ENCODE peak calls at places on chromosome 13, in ten cellular contexts. V, X, K, D, Z, Q, C, E, F and W are unnamed samples.

GRCh38 chr13:23384111-23384510 is 49.4 kb downstream of the SACS start:
- DNase-seq in V (no peak), X (no peak), K (no peak), D (no peak), Z (no peak), Q (no peak), C (no peak), E (no peak), F (no peak), W (no peak)

GRCh38 chr13:32838985-32839384 is 177.2 kb upstream of the KL start:
- DNase-seq in V (no peak), X (no peak), K (peak; percentile 24), D (no peak), Z (no peak), Q (no peak), C (no peak), E (no peak), F (no peak), W (no peak)

GRCh38 chr13:105343134-105343806 is 1192.2 kb downstream of the EFNB2 start:
- DNase-seq in V (no peak), X (no peak), K (no peak), D (no peak), Z (no peak), Q (no peak), C (peak; percentile 13), E (no peak), F (no peak), W (no peak)

GRCh38 chr13:27868639-27869435 is 51.0 kb upstream of the PDX1 start:
- DNase-seq in V (no peak), X (peak; percentile 7), K (no peak), D (no peak), Z (no peak), Q (no peak), C (peak; percentile 29), E (no peak), F (no peak), W (no peak)

GRCh38 chr13:87376081-87376480 is 295.1 kb upstream of the SLITRK5 start:
- DNase-seq in V (no peak), X (no peak), K (no peak), D (no peak), Z (no peak), Q (no peak), C (no peak), E (no peak), F (no peak), W (no peak)

GRCh38 chr13:101529419-101529818 is 76.9 kb downstream of the ITGBL1 start:
- DNase-seq in V (no peak), X (no peak), K (no peak), D (no peak), Z (peak; percentile 54), Q (no peak), C (no peak), E (peak; percentile 37), F (no peak), W (peak; percentile 54)

GRCh38 chr13:38180670-38181069 is 169.0 kb upstream of the UFM1 start:
- DNase-seq in V (no peak), X (no peak), K (no peak), D (no peak), Z (no peak), Q (no peak), C (no peak), E (no peak), F (no peak), W (no peak)

GRCh38 chr13:103876571-103876970 is 810.4 kb upstream of the SLC10A2 start:
- DNase-seq in V (no peak), X (no peak), K (no peak), D (no peak), Z (no peak), Q (no peak), C (no peak), E (no peak), F (no peak), W (no peak)

GRCh38 chr13:22944378-22944777 is 236.4 kb upstream of the SGCG start:
- DNase-seq in V (no peak), X (no peak), K (no peak), D (no peak), Z (no peak), Q (no peak), C (no peak), E (no peak), F (no peak), W (no peak)

GRCh38 chr13:20451397-20451796 is 74.3 kb downstream of the CRYL1 start:
- DNase-seq in V (no peak), X (no peak), K (no peak), D (no peak), Z (no peak), Q (no peak), C (no peak), E (no peak), F (no peak), W (no peak)

GRCh38 chr13:38566526-38566925 is 120.4 kb upstream of the FREM2 start:
- DNase-seq in V (no peak), X (no peak), K (no peak), D (no peak), Z (no peak), Q (no peak), C (no peak), E (no peak), F (no peak), W (no peak)

GRCh38 chr13:83516781-83517180 is 365.5 kb downstream of the SLITRK1 start:
- DNase-seq in V (no peak), X (no peak), K (no peak), D (no peak), Z (no peak), Q (no peak), C (no peak), E (no peak), F (no peak), W (no peak)

GRCh38 chr13:83515267-83515666 is 367.0 kb downstream of the SLITRK1 start:
- DNase-seq in V (no peak), X (no peak), K (no peak), D (no peak), Z (no peak), Q (no peak), C (no peak), E (no peak), F (no peak), W (no peak)
- TF ChIP-seq POLR2A in V (no peak), X (no peak), K (no peak), D (no peak), Z (no peak), Q (no peak), C (no peak), E (no peak), F (no peak), W (no peak)

DNA sequence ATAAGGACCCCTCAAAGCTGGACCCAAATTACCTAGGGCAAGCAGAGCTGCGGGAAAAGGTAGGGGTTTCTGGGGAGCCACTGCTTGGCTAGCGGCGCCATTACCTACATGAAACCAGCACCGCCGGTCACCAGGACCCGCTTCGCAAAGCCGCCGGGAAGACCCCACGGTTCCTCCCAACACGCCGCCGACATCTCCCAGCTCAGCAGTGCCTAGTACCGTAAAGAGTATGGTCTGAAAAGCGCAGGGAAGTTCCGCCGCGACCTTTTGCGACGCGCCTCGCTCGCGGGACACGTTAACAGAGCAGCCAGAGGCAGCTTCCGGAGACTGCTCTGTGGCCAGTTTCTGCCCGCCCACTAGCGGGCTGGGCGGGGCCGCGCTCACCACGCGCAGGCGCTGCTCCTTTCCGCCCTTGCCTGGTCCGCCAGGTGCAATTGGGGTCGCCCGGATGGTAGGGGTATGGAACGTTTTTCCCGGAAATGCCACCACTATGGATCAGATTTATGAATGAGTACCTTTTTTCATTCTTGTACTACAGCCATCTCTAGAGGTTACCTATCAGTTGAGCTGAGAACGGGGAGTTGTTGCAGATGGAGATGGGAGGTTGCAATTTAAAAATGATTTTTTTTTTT is at the start of gene TGDS:
- DNase-seq in V (peak; percentile 93), X (peak; percentile 88), K (peak; percentile 87), D (peak; percentile 88), Z (peak; percentile 77), Q (peak; percentile 94), C (peak; percentile 85), E (peak; percentile 74), F (peak; percentile 95), W (peak; percentile 95)
- TF ChIP-seq POLR2A in V (peak; percentile 66), X (peak; percentile 94), K (peak; percentile 94), D (no peak), Z (peak; percentile 72), Q (peak; percentile 61), C (peak; percentile 93), E (peak; percentile 76), F (peak; percentile 17), W (peak; percentile 94)

GRCh38 chr13:111179908-111180756 is 65.0 kb downstream of the ARHGEF7 start:
- DNase-seq in V (no peak), X (no peak), K (no peak), D (no peak), Z (no peak), Q (no peak), C (no peak), E (no peak), F (no peak), W (no peak)
- TF ChIP-seq POLR2A in V (no peak), X (no peak), K (no peak), D (no peak), Z (no peak), Q (no peak), C (no peak), E (no peak), F (no peak), W (no peak)

GRCh38 chr13:21606251-21606650 is 2.3 kb upstream of the MICU2 start:
- DNase-seq in V (no peak), X (no peak), K (no peak), D (no peak), Z (no peak), Q (no peak), C (no peak), E (no peak), F (no peak), W (no peak)

GRCh38 chr13:21606781-21607180 is 2.8 kb upstream of the MICU2 start:
- DNase-seq in V (no peak), X (no peak), K (no peak), D (no peak), Z (no peak), Q (no peak), C (no peak), E (no peak), F (no peak), W (no peak)

GRCh38 chr13:21608961-21609360 is 5.0 kb upstream of the MICU2 start:
- DNase-seq in V (no peak), X (no peak), K (no peak), D (no peak), Z (no peak), Q (no peak), C (no peak), E (no peak), F (no peak), W (no peak)

DNA sequence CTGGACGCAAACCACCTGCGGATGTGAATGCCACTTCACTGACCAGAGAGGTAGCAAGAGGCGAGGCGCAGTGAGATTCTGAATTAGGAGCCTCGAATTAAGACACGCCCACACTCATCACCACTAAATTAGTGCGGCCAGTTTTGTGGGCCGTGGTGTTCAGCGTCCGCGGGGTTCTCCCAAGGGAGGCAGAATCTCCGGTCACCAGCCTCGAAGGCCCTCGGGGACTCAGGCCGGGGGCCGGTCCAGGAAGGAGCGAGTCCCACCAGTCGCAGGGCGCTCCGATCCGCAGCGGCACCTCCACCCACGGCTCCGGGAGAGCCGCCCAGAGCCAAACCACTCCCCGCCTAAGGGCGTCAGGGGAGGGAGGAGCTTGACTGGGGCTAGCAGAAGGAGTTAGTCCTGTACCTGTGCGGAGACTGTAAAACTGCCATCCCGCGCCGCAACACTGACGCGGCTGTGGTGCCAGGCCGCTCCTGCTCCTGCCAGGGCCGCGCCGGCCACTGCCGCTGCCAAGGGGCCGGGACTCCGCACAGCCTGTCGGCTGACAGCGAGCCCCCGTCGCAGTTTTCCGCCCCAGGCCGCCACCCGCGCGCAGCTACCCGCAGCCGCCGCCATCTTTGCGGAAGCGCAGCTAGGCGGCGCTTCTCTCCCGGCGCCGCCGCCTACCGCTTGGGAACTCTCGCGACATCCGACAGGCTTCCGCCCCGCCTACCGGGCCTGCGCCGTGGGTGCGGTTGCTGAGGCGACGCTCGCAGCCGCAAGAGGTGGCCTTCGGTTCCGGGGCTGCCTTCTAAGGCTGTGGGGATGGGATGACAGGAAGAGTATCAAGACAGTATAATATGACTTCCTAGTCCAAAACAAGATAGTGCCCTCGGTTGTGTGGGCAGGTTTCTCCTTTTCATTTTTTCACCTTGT is at the start of gene MICU2:
- DNase-seq in V (peak; percentile 93), X (peak; percentile 90), K (peak; percentile 89), D (peak; percentile 94), Z (peak; percentile 83), Q (peak; percentile 96), C (peak; percentile 95), E (peak; percentile 75), F (peak; percentile 95), W (peak; percentile 96)
- TF ChIP-seq POLR2A in V (peak; percentile 95), X (peak; percentile 88), K (peak; percentile 95), D (peak; percentile 97), Z (peak; percentile 92), Q (peak; percentile 88), C (peak; percentile 93), E (peak; percentile 87), F (peak; percentile 34), W (peak; percentile 99)